ENCODE peak calls at places on chromosome 2, in ten cellular contexts. One of them, this sample, is unnamed.

GRCh38 chr2:101517753-101518152 is 42.8 kb upstream of the RFX8 start:
- DNase-seq in neural progenitor cell: no peak
- DNase-seq in Peyer's patch: no peak
- DNase-seq in thyroid gland: no peak
- DNase-seq in GM23338: peak; percentile 21
- DNase-seq in sigmoid colon: no peak
- DNase-seq in aorta: no peak
- DNase-seq in pancreas: no peak
- DNase-seq in tibial artery: no peak
- DNase-seq in naive thymus-derived CD4-positive, alpha-beta T cell: no peak
- DNase-seq in this sample: no peak

GRCh38 chr2:33077841-33078240 is 131.1 kb downstream of the LTBP1 start:
- DNase-seq in naive thymus-derived CD4-positive, alpha-beta T cell: no peak
- DNase-seq in GM23338: no peak
- DNase-seq in thyroid gland: no peak
- DNase-seq in sigmoid colon: no peak
- DNase-seq in neural progenitor cell: no peak
- DNase-seq in aorta: no peak
- DNase-seq in tibial artery: no peak
- DNase-seq in pancreas: no peak
- DNase-seq in Peyer's patch: no peak
- DNase-seq in this sample: no peak

GRCh38 chr2:60488291-60488690 is 65.2 kb downstream of the BCL11A start:
- DNase-seq in pancreas: no peak
- DNase-seq in Peyer's patch: no peak
- DNase-seq in naive thymus-derived CD4-positive, alpha-beta T cell: no peak
- DNase-seq in thyroid gland: no peak
- DNase-seq in GM23338: no peak
- DNase-seq in aorta: no peak
- DNase-seq in neural progenitor cell: no peak
- DNase-seq in sigmoid colon: no peak
- DNase-seq in tibial artery: no peak
- DNase-seq in this sample: no peak

GRCh38 chr2:36450466-36451196 is 95.1 kb downstream of the CRIM1 start:
- DNase-seq in naive thymus-derived CD4-positive, alpha-beta T cell: no peak
- DNase-seq in thyroid gland: no peak
- DNase-seq in tibial artery: no peak
- DNase-seq in sigmoid colon: no peak
- DNase-seq in aorta: no peak
- DNase-seq in Peyer's patch: no peak
- DNase-seq in GM23338: no peak
- DNase-seq in pancreas: no peak
- DNase-seq in neural progenitor cell: no peak
- DNase-seq in this sample: no peak

GRCh38 chr2:33419548-33420255 is 56.7 kb upstream of the RASGRP3 start:
- DNase-seq in thyroid gland: no peak
- DNase-seq in sigmoid colon: no peak
- DNase-seq in GM23338: peak; percentile 19
- DNase-seq in Peyer's patch: no peak
- DNase-seq in neural progenitor cell: no peak
- DNase-seq in tibial artery: no peak
- DNase-seq in naive thymus-derived CD4-positive, alpha-beta T cell: no peak
- DNase-seq in aorta: no peak
- DNase-seq in pancreas: no peak
- DNase-seq in this sample: no peak

GRCh38 chr2:113157108-113157896 is 16.5 kb upstream of the PSD4 start:
- DNase-seq in tibial artery: no peak
- DNase-seq in naive thymus-derived CD4-positive, alpha-beta T cell: peak; percentile 53
- DNase-seq in aorta: peak; percentile 62
- DNase-seq in thyroid gland: peak; percentile 87
- DNase-seq in sigmoid colon: no peak
- DNase-seq in GM23338: peak; percentile 76
- DNase-seq in neural progenitor cell: peak; percentile 76
- DNase-seq in Peyer's patch: peak; percentile 87
- DNase-seq in pancreas: peak; percentile 80
- DNase-seq in this sample: peak; percentile 82

GRCh38 chr2:198775737-198776136 is 682.0 kb downstream of the SATB2 start:
- DNase-seq in GM23338: no peak
- DNase-seq in sigmoid colon: no peak
- DNase-seq in pancreas: no peak
- DNase-seq in aorta: no peak
- DNase-seq in naive thymus-derived CD4-positive, alpha-beta T cell: no peak
- DNase-seq in neural progenitor cell: no peak
- DNase-seq in Peyer's patch: no peak
- DNase-seq in thyroid gland: no peak
- DNase-seq in tibial artery: no peak
- DNase-seq in this sample: no peak

GRCh38 chr2:193228276-193228675 is 1033.5 kb upstream of the TMEFF2 start:
- DNase-seq in tibial artery: no peak
- DNase-seq in aorta: no peak
- DNase-seq in GM23338: peak; percentile 37
- DNase-seq in Peyer's patch: no peak
- DNase-seq in neural progenitor cell: no peak
- DNase-seq in naive thymus-derived CD4-positive, alpha-beta T cell: no peak
- DNase-seq in sigmoid colon: no peak
- DNase-seq in pancreas: no peak
- DNase-seq in thyroid gland: no peak
- DNase-seq in this sample: no peak

GRCh38 chr2:207142461-207142860 is 23.3 kb downstream of the KLF7 start:
- DNase-seq in sigmoid colon: no peak
- DNase-seq in thyroid gland: no peak
- DNase-seq in aorta: no peak
- DNase-seq in GM23338: no peak
- DNase-seq in naive thymus-derived CD4-positive, alpha-beta T cell: peak; percentile 26
- DNase-seq in tibial artery: no peak
- DNase-seq in pancreas: no peak
- DNase-seq in neural progenitor cell: no peak
- DNase-seq in Peyer's patch: no peak
- DNase-seq in this sample: no peak

GRCh38 chr2:207144191-207144795 is 21.5 kb downstream of the KLF7 start:
- DNase-seq in naive thymus-derived CD4-positive, alpha-beta T cell: no peak
- DNase-seq in tibial artery: no peak
- DNase-seq in sigmoid colon: no peak
- DNase-seq in neural progenitor cell: no peak
- DNase-seq in Peyer's patch: no peak
- DNase-seq in GM23338: no peak
- DNase-seq in pancreas: no peak
- DNase-seq in aorta: no peak
- DNase-seq in thyroid gland: no peak
- DNase-seq in this sample: no peak

GRCh38 chr2:207143131-207143473 is 22.6 kb downstream of the KLF7 start:
- DNase-seq in sigmoid colon: no peak
- DNase-seq in tibial artery: no peak
- DNase-seq in GM23338: no peak
- DNase-seq in naive thymus-derived CD4-positive, alpha-beta T cell: no peak
- DNase-seq in pancreas: no peak
- DNase-seq in Peyer's patch: no peak
- DNase-seq in neural progenitor cell: no peak
- DNase-seq in thyroid gland: no peak
- DNase-seq in aorta: no peak
- DNase-seq in this sample: no peak

GRCh38 chr2:207141381-207141780 is 24.4 kb downstream of the KLF7 start:
- DNase-seq in Peyer's patch: no peak
- DNase-seq in aorta: no peak
- DNase-seq in naive thymus-derived CD4-positive, alpha-beta T cell: no peak
- DNase-seq in GM23338: no peak
- DNase-seq in tibial artery: no peak
- DNase-seq in thyroid gland: no peak
- DNase-seq in neural progenitor cell: no peak
- DNase-seq in sigmoid colon: no peak
- DNase-seq in pancreas: no peak
- DNase-seq in this sample: no peak

DNA sequence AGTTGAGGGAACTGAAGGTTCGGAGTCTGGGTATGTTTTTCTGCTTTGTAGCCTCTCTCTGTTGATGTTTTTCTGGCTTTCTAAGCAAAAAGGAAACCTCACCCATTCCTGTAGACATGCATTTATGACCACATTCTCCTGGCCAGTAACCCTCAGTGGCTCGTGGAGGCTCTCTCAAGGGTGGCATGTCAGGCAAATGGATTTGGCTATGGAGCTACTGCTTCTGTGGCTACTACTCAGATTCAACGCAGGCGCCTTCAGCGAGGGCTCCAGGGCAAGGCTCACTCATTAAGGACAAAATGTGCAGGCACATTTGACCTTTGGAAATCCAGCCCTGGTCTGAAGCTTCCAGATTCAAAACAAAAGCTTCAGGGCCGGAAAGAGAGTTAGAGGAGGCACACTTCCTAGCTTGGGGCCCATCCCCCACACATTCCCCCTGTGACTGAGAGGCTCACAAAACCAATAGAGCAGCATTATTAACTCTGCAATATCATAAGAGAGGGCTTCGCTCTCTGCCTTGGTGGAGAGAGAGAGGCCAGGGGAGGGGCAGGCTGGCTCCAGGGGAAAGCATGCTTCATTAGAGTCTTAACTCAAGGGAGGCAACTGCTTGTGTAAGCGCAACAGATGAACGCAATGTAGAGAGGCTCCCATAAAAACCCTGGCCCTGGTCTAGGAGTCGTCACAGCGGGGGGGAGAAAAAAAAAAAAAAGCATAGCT is 22.1 kb downstream of the KLF7 start:
- DNase-seq in aorta: peak; percentile 83
- DNase-seq in thyroid gland: peak; percentile 95
- DNase-seq in naive thymus-derived CD4-positive, alpha-beta T cell: peak; percentile 69
- DNase-seq in Peyer's patch: peak; percentile 53
- DNase-seq in neural progenitor cell: peak; percentile 47
- DNase-seq in tibial artery: peak; percentile 93
- DNase-seq in pancreas: no peak
- DNase-seq in GM23338: peak; percentile 67
- DNase-seq in sigmoid colon: peak; percentile 90
- DNase-seq in this sample: peak; percentile 51
- H3K4me3 ChIP-seq in aorta: no peak overlapping the region
- H3K4me3 ChIP-seq in thyroid gland: no peak overlapping the region
- H3K4me3 ChIP-seq in naive thymus-derived CD4-positive, alpha-beta T cell: peak overlapping the region; percentile 57
- H3K4me3 ChIP-seq in Peyer's patch: peak overlapping the region; percentile 33
- H3K4me3 ChIP-seq in neural progenitor cell: peak overlapping the region; percentile 10
- H3K4me3 ChIP-seq in tibial artery: peak overlapping the region; percentile 48
- H3K4me3 ChIP-seq in pancreas: no peak overlapping the region
- H3K4me3 ChIP-seq in GM23338: peak overlapping the region; percentile 33
- H3K4me3 ChIP-seq in sigmoid colon: peak overlapping the region; percentile 2
- H3K4me3 ChIP-seq in this sample: no peak overlapping the region

DNA sequence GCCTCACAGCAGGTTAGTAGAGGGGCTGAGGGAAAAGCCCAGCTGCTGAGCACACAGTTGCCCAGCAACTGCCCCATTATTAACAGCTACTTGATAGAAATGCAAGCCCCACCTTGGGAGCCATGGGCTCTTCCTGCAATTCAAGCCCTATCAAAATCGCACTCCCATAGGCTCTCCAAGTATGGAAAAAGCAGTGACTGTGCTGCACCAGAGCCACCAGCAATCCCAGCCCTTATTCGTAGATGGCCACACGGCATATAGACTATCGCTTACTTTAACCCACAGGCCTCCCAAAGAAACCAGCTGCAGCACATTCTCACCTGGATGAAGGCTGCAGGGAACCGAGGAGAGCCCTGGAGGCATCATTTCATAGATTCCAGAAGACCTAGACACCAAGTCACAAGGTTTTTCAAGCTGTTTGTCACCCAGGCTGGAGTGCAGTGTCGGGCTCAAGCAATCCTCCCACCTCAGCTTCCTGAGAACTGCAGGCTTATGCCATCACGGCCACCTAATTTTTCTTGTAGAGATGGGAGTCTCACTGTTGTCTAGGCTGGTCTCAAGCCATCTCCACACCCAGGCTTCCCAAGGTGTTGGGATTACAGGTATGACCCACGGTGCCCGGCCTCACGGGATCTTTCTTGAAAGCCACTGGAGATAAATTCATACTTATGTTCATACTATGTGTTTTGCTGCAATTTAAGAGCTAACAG is 11.3 kb downstream of the NCL start:
- DNase-seq in pancreas: no peak
- DNase-seq in thyroid gland: no peak
- DNase-seq in aorta: peak; percentile 57
- DNase-seq in tibial artery: no peak
- DNase-seq in sigmoid colon: no peak
- DNase-seq in naive thymus-derived CD4-positive, alpha-beta T cell: no peak
- DNase-seq in GM23338: peak; percentile 70
- DNase-seq in Peyer's patch: peak; percentile 46
- DNase-seq in neural progenitor cell: peak; percentile 48
- DNase-seq in this sample: no peak
- H3K27ac ChIP-seq in pancreas: no peak overlapping the region
- H3K27ac ChIP-seq in thyroid gland: no peak overlapping the region
- H3K27ac ChIP-seq in aorta: no peak overlapping the region
- H3K27ac ChIP-seq in tibial artery: peak overlapping the region; percentile 15
- H3K27ac ChIP-seq in sigmoid colon: peak overlapping the region; percentile 23
- H3K27ac ChIP-seq in naive thymus-derived CD4-positive, alpha-beta T cell: no peak overlapping the region
- H3K27ac ChIP-seq in GM23338: peak overlapping the region; percentile 91
- H3K27ac ChIP-seq in Peyer's patch: no peak overlapping the region
- H3K27ac ChIP-seq in neural progenitor cell: peak overlapping the region; percentile 80
- H3K27ac ChIP-seq in this sample: no peak overlapping the region

GRCh38 chr2:68742638-68743037 is 8.0 kb downstream of the ARHGAP25 start:
- DNase-seq in pancreas: no peak
- DNase-seq in Peyer's patch: no peak
- DNase-seq in GM23338: no peak
- DNase-seq in neural progenitor cell: no peak
- DNase-seq in thyroid gland: no peak
- DNase-seq in tibial artery: no peak
- DNase-seq in aorta: no peak
- DNase-seq in naive thymus-derived CD4-positive, alpha-beta T cell: no peak
- DNase-seq in sigmoid colon: peak; percentile 18
- DNase-seq in this sample: no peak

GRCh38 chr2:68739261-68740183 is 4.9 kb downstream of the ARHGAP25 start:
- DNase-seq in aorta: no peak
- DNase-seq in GM23338: no peak
- DNase-seq in naive thymus-derived CD4-positive, alpha-beta T cell: no peak
- DNase-seq in sigmoid colon: no peak
- DNase-seq in pancreas: no peak
- DNase-seq in thyroid gland: no peak
- DNase-seq in tibial artery: no peak
- DNase-seq in Peyer's patch: no peak
- DNase-seq in neural progenitor cell: no peak
- DNase-seq in this sample: no peak

GRCh38 chr2:68741805-68742306 is 7.2 kb downstream of the ARHGAP25 start:
- DNase-seq in GM23338: no peak
- DNase-seq in neural progenitor cell: no peak
- DNase-seq in sigmoid colon: no peak
- DNase-seq in Peyer's patch: no peak
- DNase-seq in aorta: no peak
- DNase-seq in thyroid gland: no peak
- DNase-seq in tibial artery: no peak
- DNase-seq in naive thymus-derived CD4-positive, alpha-beta T cell: no peak
- DNase-seq in pancreas: no peak
- DNase-seq in this sample: no peak

GRCh38 chr2:68741238-68741637 is 6.6 kb downstream of the ARHGAP25 start:
- DNase-seq in neural progenitor cell: no peak
- DNase-seq in GM23338: no peak
- DNase-seq in aorta: no peak
- DNase-seq in pancreas: no peak
- DNase-seq in Peyer's patch: no peak
- DNase-seq in naive thymus-derived CD4-positive, alpha-beta T cell: no peak
- DNase-seq in thyroid gland: no peak
- DNase-seq in sigmoid colon: no peak
- DNase-seq in tibial artery: no peak
- DNase-seq in this sample: no peak

GRCh38 chr2:68740184-68740914 is 5.7 kb downstream of the ARHGAP25 start:
- DNase-seq in aorta: no peak
- DNase-seq in neural progenitor cell: no peak
- DNase-seq in pancreas: no peak
- DNase-seq in Peyer's patch: no peak
- DNase-seq in thyroid gland: no peak
- DNase-seq in naive thymus-derived CD4-positive, alpha-beta T cell: no peak
- DNase-seq in GM23338: no peak
- DNase-seq in sigmoid colon: no peak
- DNase-seq in tibial artery: no peak
- DNase-seq in this sample: no peak
- H3K4me3 ChIP-seq in aorta: no peak overlapping the region
- H3K4me3 ChIP-seq in neural progenitor cell: no peak overlapping the region
- H3K4me3 ChIP-seq in pancreas: no peak overlapping the region
- H3K4me3 ChIP-seq in Peyer's patch: no peak overlapping the region
- H3K4me3 ChIP-seq in thyroid gland: no peak overlapping the region
- H3K4me3 ChIP-seq in naive thymus-derived CD4-positive, alpha-beta T cell: peak overlapping the region; percentile 77
- H3K4me3 ChIP-seq in GM23338: no peak overlapping the region
- H3K4me3 ChIP-seq in sigmoid colon: no peak overlapping the region
- H3K4me3 ChIP-seq in tibial artery: no peak overlapping the region
- H3K4me3 ChIP-seq in this sample: no peak overlapping the region

DNA sequence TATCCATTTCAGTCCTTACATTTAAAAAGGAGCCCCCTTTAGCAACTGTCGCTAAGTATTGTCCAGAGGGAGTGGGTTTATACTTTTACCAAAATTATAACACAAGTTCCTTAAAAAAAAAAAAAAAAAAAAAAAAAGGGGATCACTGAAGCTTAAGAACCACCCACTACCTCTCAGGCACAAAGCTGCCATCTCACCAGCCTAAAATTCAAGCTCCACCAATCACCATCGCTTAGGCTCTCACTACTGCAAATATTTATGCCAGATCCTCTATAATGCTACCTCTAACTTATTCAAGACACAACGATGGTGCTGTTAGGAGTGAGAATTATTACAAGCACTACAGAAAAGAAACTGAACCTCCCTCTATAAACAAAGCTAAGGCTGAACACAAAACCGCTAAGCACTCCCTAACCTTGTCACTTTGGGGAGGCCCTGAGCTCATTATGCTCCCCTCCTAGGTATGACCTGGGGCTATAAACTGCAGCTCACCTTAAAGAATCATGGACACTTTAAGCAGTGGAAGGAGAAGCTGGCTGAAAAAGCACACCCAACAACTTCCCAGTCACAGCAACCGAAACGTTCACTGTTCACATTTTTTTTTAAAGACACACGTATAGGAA is 3.6 kb downstream of the FZD5 start:
- DNase-seq in neural progenitor cell: peak; percentile 64
- DNase-seq in aorta: no peak
- DNase-seq in tibial artery: no peak
- DNase-seq in Peyer's patch: no peak
- DNase-seq in thyroid gland: no peak
- DNase-seq in naive thymus-derived CD4-positive, alpha-beta T cell: no peak
- DNase-seq in GM23338: peak; percentile 67
- DNase-seq in sigmoid colon: no peak
- DNase-seq in pancreas: no peak
- DNase-seq in this sample: no peak
- H3K27ac ChIP-seq in neural progenitor cell: peak overlapping the region; percentile 95
- H3K27ac ChIP-seq in aorta: no peak overlapping the region
- H3K27ac ChIP-seq in tibial artery: no peak overlapping the region
- H3K27ac ChIP-seq in Peyer's patch: peak overlapping the region; percentile 95
- H3K27ac ChIP-seq in thyroid gland: peak overlapping the region; percentile 84
- H3K27ac ChIP-seq in naive thymus-derived CD4-positive, alpha-beta T cell: no peak overlapping the region
- H3K27ac ChIP-seq in GM23338: peak overlapping the region; percentile 95
- H3K27ac ChIP-seq in sigmoid colon: peak overlapping the region; percentile 96
- H3K27ac ChIP-seq in pancreas: no peak overlapping the region
- H3K27ac ChIP-seq in this sample: peak overlapping the region; percentile 56

This sample was measured in right lobe of liver.